ENCODE peak calls at places on chromosomes 11 and 22, in five cellular contexts. P is A549, M is type B pancreatic cell, J is activated B cell treated with CpG ODN at 0.5 μM for 24 hours, A is dorsolateral prefrontal cortex. Y is an unnamed sample.

GRCh38 chr11:62538470-62539237 is 8.0 kb downstream of the AHNAK start:
- DNase-seq in P (no peak), M (no peak), J (no peak), A (no peak), Y (no peak)

GRCh38 chr11:60845338-60845737 is 3.4 kb downstream of the CCDC86 start:
- DNase-seq in P (no peak), M (no peak), J (no peak), A (no peak), Y (no peak)

GRCh38 chr22:25167834-25168601 is 31.6 kb upstream of the CRYBB3 start:
- DNase-seq in P (no peak), M (no peak), J (no peak), A (no peak), Y (no peak)

GRCh38 chr11:32385998-32386397 is 49.3 kb downstream of the WT1 start:
- DNase-seq in P (peak), M (no peak), J (no peak), A (no peak), Y (no peak)

GRCh38 chr11:12817681-12818332 is 143.6 kb downstream of the TEAD1 start:
- DNase-seq in P (no peak), M (no peak), J (no peak), A (no peak), Y (no peak)

GRCh38 chr11:20035701-20036601 is 124.3 kb downstream of the DBX1 start:
- DNase-seq in P (peak), M (no peak), J (no peak), A (no peak), Y (no peak)

GRCh38 chr11:86101493-86101892 is 32.6 kb upstream of the PICALM start:
- DNase-seq in P (peak), M (no peak), J (no peak), A (no peak), Y (no peak)

GRCh38 chr11:28727254-28727653 is 619.1 kb downstream of the METTL15 start:
- DNase-seq in P (no peak), M (no peak), J (no peak), A (no peak), Y (no peak)

GRCh38 chr11:83441171-83441570 is 155.0 kb upstream of the CCDC90B start:
- DNase-seq in P (no peak), M (no peak), J (no peak), A (no peak), Y (no peak)

GRCh38 chr22:46514592-46515207 is 22.7 kb downstream of the CELSR1 start:
- DNase-seq in P (peak), M (no peak), J (no peak), A (no peak), Y (no peak)

GRCh38 chr11:64156235-64157011 is 9.5 kb downstream of the MACROD1 start:
- DNase-seq in P (no peak), M (no peak), J (no peak), A (peak), Y (peak)
- TF ChIP-seq CTCF in P (no peak), M (no peak), J (no peak), A (no peak), Y (no peak)

GRCh38 chr11:58900479-58901420 is 38.5 kb upstream of the GLYATL1 start:
- DNase-seq in P (peak), M (no peak), J (no peak), A (peak), Y (no peak)

GRCh38 chr11:58905141-58905715 is 34.1 kb upstream of the GLYATL1 start:
- DNase-seq in P (no peak), M (peak), J (no peak), A (peak), Y (peak)

GRCh38 chr11:58902881-58903280 is 36.4 kb upstream of the GLYATL1 start:
- DNase-seq in P (no peak), M (no peak), J (no peak), A (no peak), Y (no peak)

GRCh38 chr11:58907780-58908179 is 31.5 kb upstream of the GLYATL1 start:
- DNase-seq in P (no peak), M (no peak), J (no peak), A (no peak), Y (no peak)

DNA sequence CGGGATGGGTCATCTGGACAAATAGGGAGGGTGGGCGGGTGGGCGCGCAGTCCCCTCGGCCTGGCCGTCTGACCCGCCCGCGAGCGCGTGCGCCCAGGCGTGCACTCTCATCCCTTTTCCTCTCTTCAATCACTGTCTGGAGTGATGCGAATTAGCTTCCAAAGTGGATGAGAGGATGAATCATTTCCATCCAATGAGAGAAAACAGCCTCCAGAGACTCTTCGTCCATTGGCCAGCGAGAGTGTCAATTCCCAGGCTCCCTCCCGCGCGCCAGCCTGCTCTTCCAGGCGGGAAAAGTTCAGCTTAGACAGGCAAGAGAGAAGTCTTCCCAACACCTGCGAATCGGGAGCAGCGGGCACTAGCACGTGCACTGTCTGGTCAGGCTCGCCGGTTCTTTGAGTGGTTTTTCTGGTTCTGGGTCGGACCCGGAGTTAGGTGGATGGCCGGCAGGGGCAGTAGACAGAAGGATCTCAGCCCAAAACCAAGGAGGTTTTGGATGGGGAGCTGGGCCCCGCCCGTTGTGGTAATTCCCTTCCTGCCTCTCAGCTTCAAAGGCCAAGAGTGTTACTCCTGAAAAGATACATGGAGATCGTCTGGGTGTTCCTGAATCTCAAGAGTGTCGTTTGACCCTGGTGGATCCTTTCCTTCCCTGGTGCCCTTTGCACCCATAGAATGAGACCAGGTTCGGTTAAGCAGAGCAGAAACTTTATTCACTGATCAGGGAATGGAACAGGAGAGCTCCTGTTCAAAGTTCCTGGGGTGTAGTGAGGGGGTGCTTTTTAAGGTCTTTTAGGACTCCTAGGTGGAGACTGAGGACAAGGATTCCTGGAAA is 33.4 kb upstream of the GLYATL1 start:
- DNase-seq in P (peak), M (peak), J (no peak), A (peak), Y (peak)
- TF ChIP-seq CTCF in P (no peak), M (peak), J (no peak), A (no peak), Y (no peak)

GRCh38 chr22:17119481-17120202 is 1.5 kb downstream of the TMEM121B start:
- DNase-seq in P (no peak), M (no peak), J (no peak), A (no peak), Y (no peak)

GRCh38 chr22:17120711-17121234 is 387 bp downstream of the TMEM121B start:
- DNase-seq in P (no peak), M (no peak), J (no peak), A (no peak), Y (no peak)

GRCh38 chr22:17118342-17118741 is 2.8 kb downstream of the TMEM121B start:
- DNase-seq in P (no peak), M (no peak), J (no peak), A (no peak), Y (no peak)

GRCh38 chr22:17120281-17120680 is 879 bp downstream of the TMEM121B start:
- DNase-seq in P (no peak), M (peak), J (peak), A (no peak), Y (no peak)

DNA sequence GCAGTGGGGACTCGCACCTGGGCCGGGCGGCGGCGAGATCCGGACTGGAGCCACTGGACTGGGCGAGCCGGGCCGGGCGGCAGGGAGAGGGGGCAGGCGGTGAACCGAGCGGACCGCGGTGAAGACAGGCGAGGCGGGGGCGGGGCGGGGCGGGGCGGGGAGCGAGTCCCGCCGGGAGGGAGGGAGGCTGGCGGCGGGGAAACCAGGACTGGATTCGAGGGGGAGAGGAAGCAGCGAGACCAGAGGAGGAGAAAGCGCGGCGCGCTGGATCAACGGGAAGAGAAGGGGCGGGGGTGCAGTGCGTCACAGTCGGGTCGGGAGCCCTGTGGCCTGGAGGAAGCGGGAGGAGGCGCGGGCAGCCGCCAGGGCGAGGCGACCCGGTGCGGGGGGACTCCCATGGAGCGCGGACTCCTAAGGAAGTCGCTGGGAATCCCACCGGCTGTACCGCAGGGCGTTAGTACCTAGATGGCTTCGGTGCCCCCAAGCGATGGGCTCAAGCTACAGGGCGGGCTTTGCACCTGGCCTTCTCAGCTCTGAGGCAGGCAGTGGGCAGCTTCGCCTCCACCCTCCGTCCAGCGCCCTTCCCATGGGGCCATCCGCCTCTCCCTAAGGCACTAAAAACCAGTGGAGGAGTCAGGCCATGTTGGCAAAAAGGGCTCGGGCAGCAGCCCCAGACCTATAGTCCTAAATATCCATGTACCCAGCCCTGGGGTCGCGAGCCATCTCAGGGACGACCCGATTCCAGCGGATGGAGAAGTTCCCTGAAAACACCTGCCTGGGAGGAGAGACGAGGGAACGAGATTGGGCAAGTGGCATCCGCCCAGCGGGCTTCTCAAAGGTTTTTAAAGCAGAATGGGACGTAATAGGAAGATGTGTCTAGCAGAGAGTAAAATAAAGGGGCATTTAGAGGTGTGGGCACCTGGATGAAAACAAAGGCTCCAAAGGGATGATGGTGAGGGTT is at the start of gene TMEM121B:
- DNase-seq in P (no peak), M (peak), J (no peak), A (peak), Y (peak)
- TF ChIP-seq CTCF in P (no peak), M (no peak), J (no peak), A (no peak), Y (no peak)

GRCh38 chr11:111399187-111400031 is 20.3 kb upstream of the POU2AF1 start:
- DNase-seq in P (no peak), M (no peak), J (no peak), A (no peak), Y (no peak)
- TF ChIP-seq CTCF in P (no peak), M (no peak), J (no peak), A (no peak), Y (no peak)

DNA sequence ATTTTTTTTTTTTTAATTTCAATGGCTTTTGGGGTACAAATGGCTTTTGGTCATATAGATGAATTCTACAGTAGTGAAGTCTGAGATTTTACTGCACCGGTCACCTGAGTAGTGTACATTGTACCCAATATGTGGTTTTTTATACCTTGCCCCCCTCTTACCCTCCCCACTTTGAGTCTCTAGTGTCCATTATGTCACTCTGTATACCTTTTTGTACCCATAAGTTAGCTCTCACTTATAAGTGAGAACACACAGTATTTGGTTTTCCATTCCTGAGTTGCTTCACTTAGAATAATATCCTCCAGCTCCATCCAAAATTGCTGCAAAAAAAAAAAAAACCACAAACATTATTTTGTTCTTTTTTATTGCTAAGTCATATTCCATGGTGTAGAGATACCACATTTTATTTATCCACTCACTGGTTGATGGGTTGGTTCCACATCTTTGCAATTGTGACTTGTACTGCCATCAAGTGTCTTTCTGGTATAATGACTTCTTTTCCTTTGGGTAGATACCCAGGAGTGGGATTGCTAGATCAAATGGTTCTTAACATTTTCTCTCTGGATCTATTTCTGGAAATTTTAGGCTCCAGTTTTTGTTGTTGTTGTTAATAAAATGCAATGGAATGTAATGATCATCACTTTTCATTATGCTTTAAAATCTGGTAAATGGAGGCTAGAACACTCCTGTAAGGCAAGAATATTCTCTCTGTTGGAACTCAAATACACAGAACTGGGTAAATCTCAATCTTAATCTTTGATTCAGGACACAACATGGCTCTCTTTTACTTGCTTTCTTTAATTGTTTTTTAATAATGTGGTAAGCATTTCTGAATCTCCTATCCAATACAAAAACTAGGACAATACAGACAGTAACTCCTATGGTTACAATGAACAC is 10.3 kb downstream of the NEAT1 start:
- DNase-seq in P (no peak), M (no peak), J (no peak), A (no peak), Y (no peak)
- TF ChIP-seq CTCF in P (peak), M (peak), J (no peak), A (peak), Y (peak)

GRCh38 chr22:17920145-17920605 is 104.2 kb downstream of the MICAL3 start:
- DNase-seq in P (no peak), M (no peak), J (no peak), A (no peak), Y (no peak)
- TF ChIP-seq CTCF in P (no peak), M (no peak), J (no peak), A (no peak), Y (no peak)

DNA sequence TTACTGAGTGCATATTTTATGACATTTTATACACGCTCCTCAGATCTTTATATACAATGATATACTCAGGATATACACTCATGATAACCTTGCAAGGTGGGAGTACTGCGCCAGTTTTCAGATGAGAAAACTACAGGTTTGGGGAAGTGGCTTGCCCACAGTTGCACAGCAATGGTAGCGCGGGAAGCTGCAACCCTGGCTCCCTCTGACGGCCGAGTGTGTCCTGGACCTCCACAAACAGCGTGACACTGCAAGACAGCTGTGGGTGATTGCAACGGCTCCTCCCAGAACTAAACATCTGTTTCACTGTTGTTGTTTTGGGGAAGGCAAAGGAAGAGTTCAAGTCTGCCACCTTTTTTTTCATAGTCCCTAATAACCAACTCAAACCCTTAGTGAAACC is 47.0 kb downstream of the PACSIN2 start:
- DNase-seq in P (no peak), M (no peak), J (no peak), A (no peak), Y (no peak)
- TF ChIP-seq CTCF in P (no peak), M (no peak), J (no peak), A (no peak), Y (no peak)

GRCh38 chr11:107683807-107684206 is 28.0 kb downstream of the SLN start:
- DNase-seq in P (peak), M (no peak), J (no peak), A (no peak), Y (no peak)
- TF ChIP-seq CTCF in P (no peak), M (peak), J (no peak), A (no peak), Y (no peak)

DNA sequence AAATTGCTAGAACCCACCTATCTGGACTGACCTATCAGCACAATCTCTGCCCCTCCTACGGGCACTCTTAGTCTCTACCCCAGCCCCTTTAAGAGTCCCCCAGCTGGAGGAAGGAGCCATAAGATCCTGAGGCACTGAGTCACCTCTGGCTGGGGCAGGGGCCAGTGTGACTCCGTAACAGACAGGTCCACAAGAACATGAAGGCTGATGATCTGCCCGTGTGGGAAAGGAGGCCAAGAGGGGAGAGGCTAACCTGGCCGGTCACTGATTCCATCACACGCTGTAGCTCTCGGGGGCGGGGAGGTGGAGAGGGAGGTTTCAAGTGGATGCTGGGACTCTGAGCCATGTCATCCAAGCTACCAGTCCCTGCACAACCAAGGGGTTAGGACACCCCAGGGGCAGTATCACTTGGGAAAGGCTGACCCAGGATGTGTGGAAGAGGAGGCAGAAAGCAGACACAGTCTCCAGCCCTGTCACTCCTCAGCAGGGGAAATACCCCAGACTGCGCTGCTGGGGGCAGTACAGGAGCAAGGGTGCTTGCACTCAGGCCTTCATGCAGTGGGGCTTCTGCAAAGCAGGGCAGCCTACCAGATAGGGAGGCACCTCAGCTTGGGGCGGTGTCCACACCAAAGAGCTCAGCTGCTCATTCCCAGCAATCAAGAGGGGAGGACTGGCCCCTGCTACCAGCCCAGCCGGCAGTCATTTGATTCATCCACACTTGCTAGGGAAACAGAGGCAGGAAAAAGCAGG is 22.3 kb downstream of the ARHGAP1 start:
- DNase-seq in P (no peak), M (no peak), J (no peak), A (no peak), Y (no peak)
- TF ChIP-seq CTCF in P (no peak), M (no peak), J (no peak), A (no peak), Y (no peak)

GRCh38 chr11:66891849-66892660 is 35.2 kb downstream of the LRFN4 start:
- DNase-seq in P (peak), M (no peak), J (no peak), A (no peak), Y (no peak)
- TF ChIP-seq CTCF in P (no peak), M (no peak), J (no peak), A (no peak), Y (no peak)